ENCODE peak calls at places on chromosomes 2 and 18, in eight cellular contexts. J is right lobe of liver, D is Peyer's patch, E is body of pancreas, O is tibial nerve, P is adrenal gland, V is A549, R is transverse colon. X is an unnamed sample.

GRCh38 chr18:58611471-58612131 is 17.3 kb downstream of the ALPK2 start:
- DNase-seq in J (no peak), D (no peak), E (no peak), O (no peak), P (no peak), V (no peak), R (no peak), X (no peak)

GRCh38 chr2:85183481-85183880 is 50.3 kb downstream of the TCF7L1 start:
- DNase-seq in J (no peak), D (no peak), E (no peak), O (no peak), P (no peak), V (no peak), R (no peak), X (no peak)

GRCh38 chr18:59719533-59720325 is 22.5 kb upstream of the CCBE1 start:
- DNase-seq in J (no peak), D (no peak), E (no peak), O (no peak), P (no peak), V (no peak), R (no peak), X (no peak)

GRCh38 chr2:241505086-241505780 is 3.2 kb downstream of the STK25 start:
- DNase-seq in J (no peak), D (no peak), E (no peak), O (no peak), P (no peak), V (no peak), R (no peak), X (no peak)

GRCh38 chr2:173187911-173188788 is 112.5 kb downstream of the MAP3K20 start:
- DNase-seq in J (no peak), D (no peak), E (no peak), O (no peak), P (peak), V (no peak), R (no peak), X (peak)

GRCh38 chr18:28766721-28767120 is 589.8 kb upstream of the CDH2 start:
- DNase-seq in J (no peak), D (no peak), E (no peak), O (no peak), P (no peak), V (no peak), R (no peak), X (no peak)

GRCh38 chr2:102114290-102114721 is 28.2 kb upstream of the IL1R1 start:
- DNase-seq in J (no peak), D (no peak), E (no peak), O (no peak), P (no peak), V (no peak), R (no peak), X (no peak)

GRCh38 chr18:24168496-24168895 is 29.6 kb downstream of the CABYR start:
- DNase-seq in J (no peak), D (no peak), E (no peak), O (no peak), P (no peak), V (no peak), R (no peak), X (no peak)

GRCh38 chr18:3605562-3606443 is 155.8 kb downstream of the TGIF1 start:
- DNase-seq in J (no peak), D (peak), E (no peak), O (no peak), P (no peak), V (no peak), R (no peak), X (no peak)

GRCh38 chr2:62461017-62461553 is 44.9 kb downstream of the TMEM17 start:
- DNase-seq in J (no peak), D (no peak), E (no peak), O (no peak), P (no peak), V (no peak), R (no peak), X (no peak)

GRCh38 chr18:4069183-4069582 is 385.9 kb downstream of the DLGAP1 start:
- DNase-seq in J (no peak), D (no peak), E (no peak), O (no peak), P (no peak), V (no peak), R (no peak), X (no peak)

GRCh38 chr18:68660355-68661183 is 54.3 kb downstream of the TMX3 start:
- DNase-seq in J (no peak), D (no peak), E (no peak), O (no peak), P (no peak), V (peak), R (no peak), X (no peak)

GRCh38 chr2:204487447-204488229 is 57.6 kb upstream of the PARD3B start:
- DNase-seq in J (no peak), D (no peak), E (no peak), O (no peak), P (no peak), V (no peak), R (no peak), X (no peak)

GRCh38 chr2:45029215-45029614 is 20.0 kb upstream of the SIX2 start:
- DNase-seq in J (no peak), D (no peak), E (no peak), O (no peak), P (no peak), V (no peak), R (no peak), X (no peak)

GRCh38 chr2:168294409-168294808 is 47.0 kb upstream of the STK39 start:
- DNase-seq in J (no peak), D (no peak), E (no peak), O (no peak), P (no peak), V (no peak), R (no peak), X (no peak)

GRCh38 chr2:236545814-236546480 is 23.7 kb upstream of the ACKR3 start:
- DNase-seq in J (no peak), D (peak), E (no peak), O (no peak), P (no peak), V (no peak), R (no peak), X (no peak)

GRCh38 chr2:236548179-236548918 is 21.3 kb upstream of the ACKR3 start:
- DNase-seq in J (no peak), D (no peak), E (no peak), O (no peak), P (no peak), V (no peak), R (no peak), X (no peak)

GRCh38 chr2:236546561-236546961 is 23.1 kb upstream of the ACKR3 start:
- DNase-seq in J (no peak), D (peak), E (no peak), O (no peak), P (no peak), V (no peak), R (no peak), X (no peak)

GRCh38 chr2:236549165-236549564 is 20.5 kb upstream of the ACKR3 start:
- DNase-seq in J (no peak), D (no peak), E (no peak), O (no peak), P (no peak), V (no peak), R (no peak), X (no peak)

DNA sequence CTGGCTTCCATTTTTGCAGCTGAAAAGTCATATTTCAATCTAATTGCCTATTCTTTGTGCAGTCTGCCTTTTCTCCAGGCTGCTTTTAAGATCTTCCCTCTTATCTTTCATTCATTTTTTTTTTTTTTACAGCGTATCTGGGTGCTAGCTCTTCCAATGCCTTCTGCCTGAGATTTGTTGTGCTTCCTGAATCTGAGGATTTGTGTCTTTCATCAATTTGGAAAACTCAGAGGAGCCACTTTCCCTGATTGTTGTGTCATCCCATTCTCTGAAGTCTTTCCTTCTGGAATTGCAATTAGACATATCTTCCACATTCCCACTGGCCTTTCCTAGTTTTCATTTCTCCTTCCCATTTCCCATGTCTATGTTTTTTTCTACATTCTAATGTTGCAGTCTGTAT is 21.9 kb upstream of the ACKR3 start:
- DNase-seq in J (no peak), D (no peak), E (no peak), O (no peak), P (no peak), V (no peak), R (no peak), X (no peak)
- H3K27ac ChIP-seq in J (no peak), D (peak), E (no peak), O (no peak), P (no peak), V (no peak), R (no peak), X (no peak)

DNA sequence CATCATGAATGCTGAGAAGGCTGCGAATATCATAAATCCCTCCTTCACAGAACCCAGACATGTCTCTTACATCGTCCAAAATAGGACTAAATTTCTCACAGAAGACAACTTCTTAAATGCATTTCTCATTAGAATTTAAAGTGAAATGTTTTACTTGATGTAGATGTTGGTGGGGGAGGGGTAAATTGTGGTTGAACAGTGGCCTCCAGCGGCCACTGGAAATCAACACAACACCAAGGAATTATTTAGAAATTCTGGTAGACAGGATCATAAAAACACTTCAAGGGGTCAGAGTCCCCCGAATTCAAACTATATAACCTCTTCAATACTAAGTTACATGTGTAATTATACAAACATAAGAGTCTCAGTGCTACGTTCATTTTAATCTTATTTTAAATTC is 135.9 kb downstream of the ABCA12 start:
- DNase-seq in J (no peak), D (no peak), E (peak), O (no peak), P (no peak), V (peak), R (no peak), X (peak)
- TF ChIP-seq CTCF in J (peak), D (no peak), E (peak), O (peak), P (peak), V (peak), R (peak), X (peak)

DNA sequence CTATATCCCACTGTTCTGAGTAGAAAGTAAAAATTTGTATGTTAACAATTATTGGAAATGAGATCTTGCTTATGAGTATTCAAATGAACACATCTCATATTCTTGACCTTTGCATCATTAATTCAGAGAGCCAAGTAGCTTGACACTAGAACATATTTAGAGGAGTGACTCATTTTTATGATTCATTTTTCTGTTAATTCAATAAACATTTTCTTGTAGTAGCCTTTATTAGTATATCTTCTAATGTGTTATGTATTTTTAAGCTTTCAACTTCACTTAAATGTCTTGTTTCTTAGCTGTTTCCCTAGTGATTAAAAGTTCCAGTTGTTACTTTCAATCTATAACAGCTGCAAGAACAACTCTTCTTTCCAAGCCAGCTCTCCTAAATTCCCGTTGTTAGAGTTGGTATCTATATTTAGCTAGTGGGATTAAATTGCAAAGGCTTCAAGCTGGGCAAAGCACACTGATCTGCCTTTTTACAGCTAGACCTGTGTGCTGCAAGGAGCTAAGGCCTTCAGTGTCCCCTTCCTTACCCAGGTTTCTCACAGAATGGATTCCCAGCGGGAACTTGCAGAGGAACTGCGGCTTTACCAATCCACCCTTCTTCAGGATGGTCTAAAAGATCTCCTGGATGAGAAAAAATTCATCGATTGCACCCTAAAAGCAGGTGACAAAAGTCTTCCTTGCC is at the start of gene KLHL41:
- DNase-seq in J (no peak), D (no peak), E (no peak), O (no peak), P (no peak), V (no peak), R (no peak), X (no peak)
- TF ChIP-seq POLR2A in J (no peak), D (no peak), E (no peak), O (no peak), P (no peak), V (no peak), R (no peak), X (no peak)

GRCh38 chr2:43303889-43304288 is 77.5 kb upstream of the ZFP36L2 start:
- DNase-seq in J (no peak), D (no peak), E (no peak), O (no peak), P (no peak), V (no peak), R (no peak), X (no peak)
- H3K27ac ChIP-seq in J (no peak), D (no peak), E (no peak), O (peak), P (peak), V (no peak), R (peak), X (peak)

X was measured in testis.